ENCODE peak calls at places on chromosomes 13 and 19, in nine cellular contexts. J, I, A, M, L, G, X, W and U are unnamed samples. For H3K4me1, the result is how much of the 10 kb centered on the place peaks cover.

GRCh38 chr19:11496391-11497163 is 9.1 kb downstream of the ZNF653 start:
- DNase-seq in G (peak), I (peak), L (peak), A (peak), M (peak), J (peak), X (peak), W (peak), U (no peak)

GRCh38 chr13:106498571-106498970 is 36.9 kb downstream of the EFNB2 start:
- DNase-seq in A (no peak), I (no peak), M (no peak), L (no peak), G (no peak), X (no peak), J (no peak), W (no peak), U (no peak)

GRCh38 chr19:39518975-39519374 is 4.0 kb downstream of the SELENOV start:
- DNase-seq in I (no peak), X (no peak), L (no peak), M (no peak), W (no peak), A (no peak), J (no peak), G (no peak), U (no peak)

GRCh38 chr19:50458396-50459066 is 17.8 kb upstream of the EMC10 start:
- DNase-seq in L (peak), G (no peak), X (no peak), I (no peak), J (no peak), W (no peak), A (no peak), M (no peak), U (no peak)

GRCh38 chr13:112626761-112627160 is 38.8 kb upstream of the TUBGCP3 start:
- DNase-seq in J (no peak), G (no peak), W (no peak), I (no peak), M (no peak), L (no peak), X (no peak), A (no peak), U (no peak)

GRCh38 chr19:33292595-33293254 is 9.6 kb downstream of the CEBPA start:
- DNase-seq in I (no peak), W (peak), L (no peak), G (no peak), A (peak), J (no peak), X (peak), M (peak), U (no peak)

GRCh38 chr13:100396771-100397170 is 191.8 kb downstream of the GGACT start:
- DNase-seq in X (no peak), A (no peak), G (no peak), L (no peak), W (no peak), J (no peak), I (no peak), M (no peak), U (no peak)

GRCh38 chr19:9156304-9156703 is 16.1 kb downstream of the ZNF317 start:
- DNase-seq in I (no peak), X (no peak), W (no peak), A (no peak), J (no peak), L (no peak), G (no peak), M (no peak), U (no peak)

GRCh38 chr19:34345934-34346333 is 19.1 kb upstream of the GPI start:
- DNase-seq in G (peak), X (peak), I (no peak), J (peak), W (peak), M (peak), L (peak), A (peak), U (no peak)

GRCh38 chr13:49840667-49841066 is 48.2 kb upstream of the KPNA3 start:
- DNase-seq in I (no peak), M (no peak), G (no peak), W (no peak), L (no peak), X (no peak), A (no peak), J (no peak), U (no peak)

GRCh38 chr13:45615501-45616101 is at the start of gene ERICH6B:
- DNase-seq in G (peak), W (peak), A (no peak), J (no peak), X (no peak), M (peak), I (no peak), L (peak), U (no peak)

GRCh38 chr19:39246951-39247669 is 1.5 kb downstream of the IFNL4 start:
- DNase-seq in X (peak), A (peak), L (no peak), G (no peak), M (no peak), W (peak), J (peak), I (no peak), U (no peak)

GRCh38 chr13:63433546-63434150 is 2018.0 kb upstream of the PCDH20 start:
- DNase-seq in G (no peak), J (no peak), M (no peak), X (no peak), W (no peak), L (peak), A (no peak), I (no peak), U (no peak)

GRCh38 chr13:49664606-49665005 is 26.7 kb downstream of the EBPL start:
- DNase-seq in X (no peak), M (no peak), L (no peak), G (no peak), W (no peak), A (no peak), J (no peak), I (no peak), U (no peak)

GRCh38 chr19:4758082-4758481 is 33.5 kb upstream of the FEM1A start:
- DNase-seq in W (no peak), L (no peak), J (no peak), X (no peak), I (no peak), M (no peak), A (no peak), G (no peak), U (no peak)
- H3K4me3 ChIP-seq in W (no peak), L (no peak), J (no peak), X (no peak), I (no peak), M (no peak), A (no peak), G (no peak), U (no peak)

GRCh38 chr13:109162248-109163051 is 533.0 kb downstream of the MYO16 start:
- DNase-seq in M (no peak), A (peak), W (no peak), X (no peak), L (no peak), G (no peak), I (no peak), J (no peak), U (no peak)

GRCh38 chr13:109163052-109163413 is 533.6 kb downstream of the MYO16 start:
- DNase-seq in L (no peak), I (no peak), G (peak), M (no peak), W (no peak), A (no peak), J (no peak), X (no peak), U (no peak)

GRCh38 chr13:109166807-109167206 is 537.4 kb downstream of the MYO16 start:
- DNase-seq in J (no peak), M (no peak), A (no peak), X (no peak), G (no peak), I (no peak), L (no peak), W (no peak), U (no peak)

GRCh38 chr13:109160887-109161669 is 531.7 kb downstream of the MYO16 start:
- DNase-seq in A (no peak), W (no peak), G (no peak), M (no peak), J (no peak), I (no peak), L (no peak), X (no peak), U (no peak)

DNA sequence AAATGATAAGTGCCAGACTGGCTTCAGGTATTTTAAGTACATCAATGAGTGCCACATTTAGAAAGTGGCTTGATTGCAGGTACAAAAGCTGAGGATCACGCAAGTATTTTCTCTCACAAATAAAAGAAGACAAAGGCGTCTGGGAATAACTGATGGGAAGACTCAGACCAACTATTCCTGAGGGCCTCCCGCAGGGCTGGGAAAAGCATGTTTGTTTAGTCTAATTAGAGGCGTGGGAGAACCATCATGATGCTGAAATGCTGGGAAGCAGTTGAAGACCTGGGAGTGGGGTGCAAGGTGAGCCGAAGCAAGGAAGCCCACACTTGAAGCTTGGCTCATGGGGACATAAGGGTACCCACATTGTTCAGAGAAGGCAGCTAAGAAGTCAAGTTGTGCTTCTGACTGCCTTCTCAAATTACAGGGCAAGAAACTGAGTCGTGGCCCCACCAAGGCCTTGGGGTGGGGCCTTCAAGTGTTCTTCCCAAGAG is 536.0 kb downstream of the MYO16 start:
- DNase-seq in I (no peak), G (no peak), X (no peak), W (no peak), L (no peak), M (no peak), J (no peak), A (no peak), U (no peak)
- H3K4me1 ChIP-seq in I (under half), G (under half), X (under half), W (under half), L (under half), M (under half), J (under half), A (under half), U (under half)

DNA sequence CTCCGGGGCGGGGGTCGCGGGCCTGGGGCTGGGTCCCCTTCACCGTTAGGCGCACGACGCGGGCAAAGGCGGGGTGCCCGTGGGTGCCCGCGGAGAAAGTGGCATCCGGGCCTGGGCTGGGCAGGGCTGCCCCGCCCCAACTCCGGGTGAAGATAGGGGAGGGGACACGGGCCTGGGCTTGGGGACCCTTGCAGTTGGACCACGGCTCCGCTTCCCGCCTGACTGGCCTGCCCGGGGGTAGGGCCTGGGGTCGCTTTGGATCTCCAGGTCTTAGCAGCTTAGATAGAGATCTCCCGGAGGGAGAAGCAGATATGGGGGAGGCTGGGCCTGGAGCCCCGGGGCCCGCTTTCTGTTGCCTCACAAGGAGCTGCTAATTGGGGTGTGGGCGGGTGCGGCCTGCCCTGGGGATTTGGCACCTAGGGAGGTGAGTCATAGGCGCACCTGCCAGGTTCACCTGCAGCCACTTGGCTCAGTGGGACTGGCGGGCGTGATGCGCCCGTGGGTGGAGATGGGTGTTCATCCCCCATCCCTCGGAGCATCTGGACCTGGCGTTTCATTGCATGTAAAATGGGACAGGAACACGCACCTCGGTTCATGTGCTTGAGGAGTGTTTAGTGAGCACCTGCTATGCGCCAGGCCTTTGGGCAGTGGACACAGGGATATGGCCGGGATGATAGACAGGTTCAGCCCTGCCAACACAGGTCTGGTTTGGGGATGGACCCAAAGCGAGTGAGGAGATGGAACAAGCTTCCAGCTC is 628 bp downstream of the MAP1S start:
- DNase-seq in W (peak), A (peak), X (peak), L (no peak), M (no peak), J (no peak), G (no peak), I (no peak), U (no peak)
- H3K27ac ChIP-seq in W (no peak), A (peak), X (peak), L (peak), M (no peak), J (peak), G (no peak), I (peak), U (peak)

DNA sequence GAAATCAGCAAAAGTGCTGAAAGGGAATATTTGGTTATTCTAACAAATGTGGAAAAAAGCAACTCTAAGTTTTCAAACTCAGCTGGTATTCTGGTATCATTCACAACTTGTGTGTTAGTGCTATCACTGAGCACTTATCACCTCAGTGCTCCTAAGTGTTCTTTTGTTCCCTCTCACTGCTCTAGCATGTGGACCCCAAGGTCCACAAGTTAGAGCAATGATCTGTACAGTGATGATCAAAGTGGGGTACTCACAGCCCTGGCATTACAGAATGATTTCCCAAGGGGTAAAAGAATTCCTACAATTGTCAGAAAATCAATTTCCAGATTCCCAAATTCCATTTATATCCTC is 575.0 kb downstream of the DIAPH3 start:
- DNase-seq in L (no peak), X (no peak), W (no peak), G (no peak), A (no peak), M (no peak), I (no peak), J (no peak), U (no peak)
- H3K4me3 ChIP-seq in L (no peak), X (no peak), W (no peak), G (no peak), A (no peak), M (no peak), I (no peak), J (no peak), U (no peak)

GRCh38 chr19:29618871-29619270 is 12.8 kb downstream of the POP4 start:
- DNase-seq in W (no peak), G (no peak), J (no peak), L (no peak), M (no peak), A (no peak), I (no peak), X (no peak), U (no peak)

GRCh38 chr19:29622191-29623070 is 16.3 kb downstream of the POP4 start:
- DNase-seq in L (no peak), M (no peak), G (peak), X (no peak), J (no peak), W (no peak), I (no peak), A (peak), U (no peak)

GRCh38 chr19:29623726-29624488 is 17.8 kb downstream of the POP4 start:
- DNase-seq in G (no peak), W (no peak), J (no peak), L (no peak), M (no peak), A (peak), I (no peak), X (no peak), U (no peak)

GRCh38 chr19:29618434-29618833 is 12.4 kb downstream of the POP4 start:
- DNase-seq in W (no peak), X (no peak), I (no peak), A (no peak), L (no peak), M (no peak), J (no peak), G (no peak), U (no peak)

GRCh38 chr19:29620931-29621351 is 14.9 kb downstream of the POP4 start:
- DNase-seq in W (no peak), J (no peak), L (no peak), G (no peak), X (no peak), A (peak), M (no peak), I (no peak), U (no peak)
- H3K4me1 ChIP-seq in W (under half), J (under half), L (under half), G (under half), X (under half), A (under half), M (under half), I (under half), U (under half)

DNA sequence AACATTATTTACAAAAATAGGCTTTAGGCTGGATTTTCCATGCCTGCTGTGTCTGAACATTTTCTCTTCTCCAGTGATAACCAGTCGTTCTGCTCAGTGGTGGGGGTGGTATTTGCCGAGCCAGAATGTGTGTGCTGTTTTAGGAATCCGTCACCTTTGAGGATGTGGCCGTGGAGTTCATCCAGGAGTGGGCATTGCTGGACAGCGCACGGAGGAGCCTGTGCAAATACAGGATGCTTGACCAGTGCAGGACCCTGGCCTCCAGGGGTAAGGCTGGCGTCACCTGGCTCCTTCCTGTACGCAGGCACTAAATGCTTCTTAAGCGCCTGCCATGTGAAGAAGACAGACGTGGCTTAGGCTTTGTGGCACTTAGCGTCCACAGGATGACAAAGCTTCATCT is 5.0 kb downstream of the ZNF333 start:
- DNase-seq in L (no peak), J (no peak), W (no peak), A (no peak), X (no peak), G (no peak), M (no peak), I (no peak), U (no peak)
- H3K27ac ChIP-seq in L (no peak), J (no peak), W (no peak), A (no peak), X (no peak), G (no peak), M (no peak), I (no peak), U (no peak)

GRCh38 chr13:97328222-97328790 is 105.7 kb upstream of the RAP2A start:
- DNase-seq in L (peak), W (no peak), A (no peak), G (peak), X (no peak), J (no peak), M (no peak), I (no peak), U (no peak)
- H3K4me3 ChIP-seq in L (no peak), W (no peak), A (no peak), G (no peak), X (no peak), J (no peak), M (no peak), I (no peak), U (no peak)

GRCh38 chr13:27424246-27425150 is at the start of gene GTF3A:
- DNase-seq in X (peak), A (peak), G (peak), I (peak), M (peak), J (peak), W (peak), L (peak), U (no peak)

GRCh38 chr13:27425918-27426630 is 1.7 kb downstream of the GTF3A start:
- DNase-seq in M (peak), J (peak), W (peak), X (peak), G (peak), L (peak), I (peak), A (peak), U (peak)

GRCh38 chr13:27423333-27423732 is 1.1 kb upstream of the GTF3A start:
- DNase-seq in J (no peak), L (no peak), A (no peak), G (no peak), M (no peak), X (no peak), W (no peak), I (no peak), U (no peak)

GRCh38 chr13:27427663-27428062 is 3.2 kb downstream of the GTF3A start:
- DNase-seq in W (no peak), M (peak), A (no peak), X (no peak), J (no peak), L (no peak), I (no peak), G (no peak), U (no peak)

GRCh38 chr13:27425151-27425917 is 915 bp downstream of the GTF3A start:
- DNase-seq in W (no peak), J (no peak), M (no peak), X (peak), L (no peak), I (no peak), G (no peak), A (no peak), U (no peak)
- H3K4me1 ChIP-seq in W (under half), J (under half), M (under half), X (under half), L (under half), I (under half), G (under half), A (under half), U (under half)

DNA sequence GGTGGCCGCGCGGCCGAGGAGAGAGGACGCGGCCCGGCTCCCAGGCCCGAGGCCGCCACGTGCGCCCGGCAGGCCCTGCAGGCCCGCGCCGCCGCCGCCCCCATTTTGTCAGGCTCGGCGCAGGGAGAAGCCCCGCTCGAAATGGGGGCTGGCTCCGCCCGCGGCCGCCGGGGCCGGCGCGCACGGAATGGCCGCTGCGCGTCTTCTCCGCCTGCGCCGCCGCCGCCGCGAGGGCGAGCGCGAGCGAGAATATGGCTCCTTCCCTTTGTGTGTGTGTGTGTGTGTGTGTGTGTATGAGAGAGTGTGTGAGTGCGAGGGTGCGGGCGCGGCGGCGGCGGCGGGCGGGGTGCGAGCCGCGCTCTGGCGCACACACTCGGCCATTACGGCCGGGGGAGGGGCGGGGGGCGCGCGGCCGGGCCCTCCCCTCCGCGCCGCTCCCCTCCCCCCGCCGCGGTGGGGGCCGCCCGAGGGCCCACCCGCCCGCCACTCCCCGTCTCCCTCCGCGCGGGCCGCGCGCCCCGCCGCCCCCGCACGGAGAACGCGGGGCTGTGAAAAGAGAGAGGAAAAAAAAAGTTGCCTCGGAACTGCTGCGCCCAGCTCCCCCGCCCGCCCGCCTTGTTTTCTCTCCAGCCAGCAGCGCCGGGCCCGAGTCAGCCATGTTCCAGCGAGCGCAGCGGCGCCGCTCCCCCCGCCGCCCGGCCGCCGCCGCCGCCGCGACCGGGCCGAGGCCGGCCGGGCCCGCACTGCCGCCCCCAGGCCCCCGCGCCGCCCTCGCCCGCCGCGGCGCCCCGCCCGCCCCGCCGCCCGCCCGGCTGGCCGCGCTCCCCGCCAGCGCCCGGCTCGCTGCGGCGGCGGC is 1.0 kb downstream of the HMGB1 start:
- DNase-seq in G (peak), J (peak), I (no peak), W (peak), M (peak), X (peak), A (peak), L (peak), U (peak)
- H3K27ac ChIP-seq in G (peak), J (peak), I (peak), W (peak), M (peak), X (peak), A (peak), L (peak), U (peak)